ENCODE peak calls at places on chromosomes 4 and X, in five cellular contexts. J is MM.1S, V is GM12865, X is A549, S is foreskin fibroblast. D is an unnamed sample.

GRCh38 chrX:54064564-54064963 is 20.3 kb upstream of the PHF8 start:
- DNase-seq in V (no peak), J (no peak), S (no peak), X (no peak), D (no peak)

GRCh38 chrX:103565752-103566151 is 19.6 kb upstream of the TCEAL4 start:
- DNase-seq in X (no peak), S (peak), J (no peak), V (no peak), D (no peak)

GRCh38 chr4:97479388-97479787 is 663.9 kb downstream of the STPG2 start:
- DNase-seq in S (no peak), J (no peak), V (no peak), X (no peak), D (no peak)

GRCh38 chrX:111442791-111443190 is 30.8 kb upstream of the DCX start:
- DNase-seq in X (no peak), J (no peak), S (no peak), V (no peak), D (no peak)

GRCh38 chr4:120007171-120007894 is 59.3 kb downstream of the MAD2L1 start:
- DNase-seq in J (no peak), S (peak), V (no peak), X (no peak), D (no peak)

GRCh38 chr4:24007740-24008348 is 118.0 kb upstream of the PPARGC1A start:
- DNase-seq in X (no peak), S (no peak), V (no peak), J (no peak), D (no peak)

GRCh38 chr4:91471280-91471679 is 832.5 kb upstream of the GRID2 start:
- DNase-seq in J (no peak), V (no peak), X (no peak), S (no peak), D (no peak)

GRCh38 chrX:154317391-154318000 is 21.9 kb downstream of the TKTL1 start:
- DNase-seq in J (no peak), V (no peak), X (peak), S (peak), D (no peak)

GRCh38 chrX:128517691-128518090 is 465.5 kb upstream of the ACTRT1 start:
- DNase-seq in J (no peak), V (no peak), S (no peak), X (no peak), D (no peak)

DNA sequence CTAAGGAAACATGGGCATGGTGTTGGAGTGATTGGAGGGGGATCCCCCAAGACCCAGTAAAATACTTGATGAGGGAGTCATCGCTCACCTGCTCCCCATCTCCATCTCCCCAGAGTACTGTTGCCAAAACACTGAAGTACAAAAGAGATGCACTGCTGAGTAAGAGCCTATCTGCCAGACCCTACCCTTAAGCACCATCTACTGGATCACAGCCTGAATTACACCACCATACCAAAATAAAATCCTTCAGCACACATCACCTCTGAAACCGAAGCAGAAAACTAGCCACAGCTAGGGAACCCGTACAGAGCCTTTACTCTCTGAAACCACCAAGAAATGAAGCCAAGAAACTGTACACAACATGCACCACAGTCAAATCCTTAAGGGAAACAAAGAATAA is 466.3 kb upstream of the ACTRT1 start:
- DNase-seq in V (peak), X (peak), S (no peak), J (peak), D (no peak)
- TF ChIP-seq CTCF in V (peak), X (no peak), S (no peak), J (peak), D (peak)

DNA sequence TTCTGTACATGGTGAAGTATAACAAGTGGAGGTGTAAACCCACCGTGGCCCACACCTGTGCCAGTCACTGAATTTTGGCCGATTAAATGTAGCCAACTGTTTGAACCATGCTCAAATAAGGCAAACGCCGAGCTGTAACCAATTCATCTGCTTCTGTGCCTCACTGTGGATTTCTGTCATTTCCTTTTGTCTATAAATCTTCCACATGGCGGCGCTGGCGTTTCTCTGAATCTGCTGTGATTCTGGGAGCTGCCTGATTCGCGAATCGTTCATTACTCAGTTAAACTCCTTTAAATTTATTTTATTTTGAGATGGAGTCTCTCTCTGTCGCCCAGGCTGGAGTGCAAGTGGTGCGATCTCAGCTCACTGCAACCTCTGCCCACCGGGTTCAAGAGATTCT is 19.2 kb downstream of the SUPT20HL2 start:
- DNase-seq in V (no peak), S (peak), J (no peak), X (peak), D (no peak)
- TF ChIP-seq CTCF in V (no peak), S (no peak), J (peak), X (no peak), D (peak)

GRCh38 chr4:53459548-53459947 is 82.1 kb downstream of the FIP1L1 start:
- DNase-seq in J (no peak), V (no peak), S (peak), X (peak), D (no peak)
- TF ChIP-seq CTCF in J (no peak), V (no peak), S (no peak), X (no peak), D (no peak)

GRCh38 chr4:13654158-13654797 is 26.8 kb upstream of the BOD1L1 start:
- DNase-seq in S (peak), J (peak), V (peak), X (peak), D (peak)
- TF ChIP-seq CTCF in S (peak), J (peak), V (peak), X (peak), D (peak)

GRCh38 chr4:101033986-101034385 is 313.3 kb downstream of the PPP3CA start:
- DNase-seq in X (no peak), V (no peak), J (no peak), S (no peak), D (no peak)
- TF ChIP-seq CTCF in X (no peak), V (no peak), J (peak), S (no peak), D (no peak)

GRCh38 chr4:157792716-157793115 is 380.1 kb downstream of the GASK1B start:
- DNase-seq in J (peak), X (no peak), S (peak), V (no peak), D (no peak)
- TF ChIP-seq CTCF in J (no peak), X (no peak), S (no peak), V (no peak), D (no peak)

GRCh38 chr4:89988268-89988667 is 93.6 kb downstream of the MMRN1 start:
- DNase-seq in V (no peak), S (no peak), X (no peak), J (no peak), D (no peak)
- TF ChIP-seq CTCF in V (no peak), S (no peak), X (no peak), J (no peak), D (no peak)

GRCh38 chr4:145723336-145723735 is 43.4 kb downstream of the C4orf51 start:
- DNase-seq in S (no peak), J (no peak), X (no peak), V (no peak), D (no peak)

GRCh38 chr4:145719752-145720624 is 40.0 kb downstream of the C4orf51 start:
- DNase-seq in J (no peak), X (no peak), V (peak), S (no peak), D (no peak)

GRCh38 chr4:145722561-145722960 is 42.6 kb downstream of the C4orf51 start:
- DNase-seq in J (no peak), X (no peak), S (no peak), V (no peak), D (no peak)

GRCh38 chr4:145716661-145717200 is 36.8 kb downstream of the C4orf51 start:
- DNase-seq in J (no peak), S (no peak), X (no peak), V (no peak), D (no peak)

DNA sequence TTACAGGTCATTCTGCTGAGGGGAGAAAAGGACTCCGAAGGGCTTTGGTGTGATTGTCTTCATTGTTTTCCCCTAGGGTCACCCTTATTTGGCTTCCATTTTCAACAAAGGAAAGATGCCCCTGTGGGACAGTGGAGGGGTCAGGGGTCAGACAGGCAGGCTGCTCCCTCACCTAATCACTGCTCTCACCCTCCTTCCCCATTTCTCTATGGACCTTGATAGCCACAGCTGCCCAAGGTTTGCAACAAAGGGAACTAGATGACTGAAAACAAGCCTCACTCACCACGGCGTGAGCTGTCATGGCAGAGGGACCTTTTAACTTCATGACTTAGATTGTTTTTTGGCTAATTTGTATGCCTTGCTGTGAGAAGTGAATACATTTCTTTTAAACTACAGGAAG is 40.7 kb downstream of the C4orf51 start:
- DNase-seq in J (no peak), X (no peak), S (no peak), V (no peak), D (no peak)
- TF ChIP-seq CTCF in J (no peak), X (no peak), S (no peak), V (no peak), D (no peak)

GRCh38 chr4:48557478-48557877 is 67.4 kb downstream of the ZAR1 start:
- DNase-seq in S (peak), X (peak), J (no peak), V (peak), D (no peak)
- TF ChIP-seq CTCF in S (peak), X (no peak), J (peak), V (peak), D (no peak)

GRCh38 chr4:1683371-1683902 is 676 bp downstream of the FAM53A start:
- DNase-seq in X (peak), V (peak), J (peak), S (peak), D (no peak)

GRCh38 chr4:1685604-1686150 is 1.6 kb upstream of the FAM53A start:
- DNase-seq in S (no peak), J (no peak), V (no peak), X (no peak), D (peak)

GRCh38 chr4:1682860-1683259 is 1.3 kb downstream of the FAM53A start:
- DNase-seq in X (no peak), S (no peak), J (no peak), V (no peak), D (no peak)

GRCh38 chr4:1684756-1685603 is 867 bp upstream of the FAM53A start:
- DNase-seq in X (no peak), V (no peak), J (no peak), S (no peak), D (no peak)

GRCh38 chr4:1683903-1684755 is at the start of gene FAM53A:
- DNase-seq in J (peak), X (peak), V (peak), S (peak), D (peak)
- TF ChIP-seq CTCF in J (no peak), X (no peak), V (no peak), S (no peak), D (no peak)

D was measured in D721Med.